ENCODE peak calls at places on chromosomes 16 and 17, in six cellular contexts. One of them, this sample, is unnamed.

GRCh38 chr17:29215717-29216116 is 30.9 kb upstream of the CRYBA1 start:
- DNase-seq in endothelial cell of umbilical vein: no peak
- DNase-seq in fibroblast of lung: peak
- DNase-seq in heart left ventricle: no peak
- DNase-seq in stomach: no peak
- DNase-seq in GM13977: no peak
- DNase-seq in this sample: no peak

GRCh38 chr17:7858487-7858832 is 657 bp downstream of the CYB5D1 start:
- DNase-seq in endothelial cell of umbilical vein: peak
- DNase-seq in fibroblast of lung: peak
- DNase-seq in heart left ventricle: peak
- DNase-seq in stomach: no peak
- DNase-seq in GM13977: no peak
- DNase-seq in this sample: no peak

GRCh38 chr17:29138184-29138955 is 41.8 kb downstream of the MYO18A start:
- DNase-seq in endothelial cell of umbilical vein: no peak
- DNase-seq in fibroblast of lung: no peak
- DNase-seq in heart left ventricle: no peak
- DNase-seq in stomach: no peak
- DNase-seq in GM13977: peak
- DNase-seq in this sample: no peak

GRCh38 chr17:80793421-80793820 is 198.2 kb upstream of the CHMP6 start:
- DNase-seq in endothelial cell of umbilical vein: no peak
- DNase-seq in fibroblast of lung: no peak
- DNase-seq in heart left ventricle: no peak
- DNase-seq in stomach: no peak
- DNase-seq in GM13977: no peak
- DNase-seq in this sample: no peak

GRCh38 chr16:51453296-51453695 is 302.2 kb upstream of the SALL1 start:
- DNase-seq in endothelial cell of umbilical vein: no peak
- DNase-seq in fibroblast of lung: no peak
- DNase-seq in heart left ventricle: no peak
- DNase-seq in stomach: no peak
- DNase-seq in GM13977: no peak
- DNase-seq in this sample: no peak

GRCh38 chr17:67431210-67432015 is 54.3 kb downstream of the PITPNC1 start:
- DNase-seq in endothelial cell of umbilical vein: peak
- DNase-seq in fibroblast of lung: peak
- DNase-seq in heart left ventricle: no peak
- DNase-seq in stomach: no peak
- DNase-seq in GM13977: peak
- DNase-seq in this sample: peak

GRCh38 chr17:82001657-82002056 is 21.0 kb downstream of the CENPX start:
- DNase-seq in endothelial cell of umbilical vein: no peak
- DNase-seq in fibroblast of lung: no peak
- DNase-seq in heart left ventricle: no peak
- DNase-seq in stomach: no peak
- DNase-seq in GM13977: no peak
- DNase-seq in this sample: no peak

GRCh38 chr16:80670170-80670865 is 129.5 kb downstream of the DYNLRB2 start:
- DNase-seq in endothelial cell of umbilical vein: no peak
- DNase-seq in fibroblast of lung: no peak
- DNase-seq in heart left ventricle: no peak
- DNase-seq in stomach: no peak
- DNase-seq in GM13977: no peak
- DNase-seq in this sample: no peak

GRCh38 chr16:64375386-64375980 is 746.4 kb downstream of the CDH11 start:
- DNase-seq in endothelial cell of umbilical vein: no peak
- DNase-seq in fibroblast of lung: no peak
- DNase-seq in heart left ventricle: no peak
- DNase-seq in stomach: no peak
- DNase-seq in GM13977: no peak
- DNase-seq in this sample: no peak

GRCh38 chr16:48212033-48212432 is 32.1 kb upstream of the LONP2 start:
- DNase-seq in endothelial cell of umbilical vein: no peak
- DNase-seq in fibroblast of lung: no peak
- DNase-seq in heart left ventricle: no peak
- DNase-seq in stomach: no peak
- DNase-seq in GM13977: no peak
- DNase-seq in this sample: no peak

GRCh38 chr16:63169100-63169499 is 1132.9 kb upstream of the CDH8 start:
- DNase-seq in endothelial cell of umbilical vein: no peak
- DNase-seq in fibroblast of lung: no peak
- DNase-seq in heart left ventricle: no peak
- DNase-seq in stomach: no peak
- DNase-seq in GM13977: no peak
- DNase-seq in this sample: no peak

GRCh38 chr16:78976212-78976611 is 624.3 kb downstream of the MAF start:
- DNase-seq in endothelial cell of umbilical vein: no peak
- DNase-seq in fibroblast of lung: no peak
- DNase-seq in heart left ventricle: no peak
- DNase-seq in stomach: no peak
- DNase-seq in GM13977: no peak
- DNase-seq in this sample: no peak

GRCh38 chr17:77681820-77682219 is 276.7 kb upstream of the TNRC6C start:
- DNase-seq in endothelial cell of umbilical vein: no peak
- DNase-seq in fibroblast of lung: peak
- DNase-seq in heart left ventricle: peak
- DNase-seq in stomach: peak
- DNase-seq in GM13977: no peak
- DNase-seq in this sample: peak

DNA sequence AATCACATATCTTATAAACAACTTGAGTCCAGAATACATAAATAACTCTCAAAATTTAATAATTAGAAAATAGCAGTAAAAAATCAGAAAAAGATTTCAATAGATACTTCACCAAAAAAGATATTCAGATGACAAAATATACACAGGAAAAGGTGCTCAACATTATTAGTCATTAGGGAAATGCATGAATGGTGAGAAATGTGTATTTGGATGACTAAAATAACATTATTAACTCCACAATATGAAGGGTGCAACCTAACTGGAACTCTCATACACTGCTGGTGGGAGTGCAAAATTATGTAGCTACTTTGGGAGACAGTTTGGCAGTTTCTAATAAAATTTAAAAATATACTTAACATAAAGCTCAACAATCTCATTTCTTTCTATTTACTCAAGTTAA is 262.3 kb upstream of the AXIN2 start:
- DNase-seq in endothelial cell of umbilical vein: peak
- DNase-seq in fibroblast of lung: no peak
- DNase-seq in heart left ventricle: no peak
- DNase-seq in stomach: no peak
- DNase-seq in GM13977: no peak
- DNase-seq in this sample: no peak
- TF ChIP-seq CTCF in endothelial cell of umbilical vein: no peak
- TF ChIP-seq CTCF in fibroblast of lung: no peak
- TF ChIP-seq CTCF in heart left ventricle: no peak
- TF ChIP-seq CTCF in stomach: no peak
- TF ChIP-seq CTCF in GM13977: no peak
- TF ChIP-seq CTCF in this sample: no peak

GRCh38 chr16:6360641-6361040 is 972.0 kb upstream of the RBFOX1 start:
- DNase-seq in endothelial cell of umbilical vein: no peak
- DNase-seq in fibroblast of lung: no peak
- DNase-seq in heart left ventricle: no peak
- DNase-seq in stomach: no peak
- DNase-seq in GM13977: no peak
- DNase-seq in this sample: no peak
- TF ChIP-seq CTCF in endothelial cell of umbilical vein: no peak
- TF ChIP-seq CTCF in fibroblast of lung: no peak
- TF ChIP-seq CTCF in heart left ventricle: peak
- TF ChIP-seq CTCF in stomach: no peak
- TF ChIP-seq CTCF in GM13977: no peak
- TF ChIP-seq CTCF in this sample: no peak

GRCh38 chr17:58007781-58008706 is 998 bp upstream of the SRSF1 start:
- DNase-seq in endothelial cell of umbilical vein: no peak
- DNase-seq in fibroblast of lung: no peak
- DNase-seq in heart left ventricle: peak
- DNase-seq in stomach: no peak
- DNase-seq in GM13977: no peak
- DNase-seq in this sample: no peak
- TF ChIP-seq CTCF in endothelial cell of umbilical vein: no peak
- TF ChIP-seq CTCF in fibroblast of lung: no peak
- TF ChIP-seq CTCF in heart left ventricle: no peak
- TF ChIP-seq CTCF in stomach: no peak
- TF ChIP-seq CTCF in GM13977: no peak
- TF ChIP-seq CTCF in this sample: no peak

DNA sequence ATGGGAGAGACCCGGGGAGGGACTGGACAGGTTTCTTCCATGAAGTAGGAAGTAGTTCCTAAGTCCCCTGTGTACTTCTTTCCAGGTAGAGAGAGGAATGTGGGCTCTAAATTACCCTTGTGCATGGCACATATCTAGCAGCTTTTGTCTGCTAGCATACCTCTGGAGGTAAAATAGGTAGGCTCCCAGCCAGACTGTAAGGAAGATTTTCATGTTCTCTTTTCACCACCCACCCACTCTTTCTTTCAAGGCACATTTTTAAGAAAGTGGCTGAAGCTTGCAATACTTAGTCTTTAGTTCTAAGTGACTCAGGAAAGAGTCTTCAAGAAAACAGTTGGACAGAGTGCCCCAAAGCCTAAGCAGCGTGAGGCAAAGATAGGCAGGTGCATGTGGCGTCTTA is 9.2 kb downstream of the MINK1 start:
- DNase-seq in endothelial cell of umbilical vein: no peak
- DNase-seq in fibroblast of lung: no peak
- DNase-seq in heart left ventricle: no peak
- DNase-seq in stomach: no peak
- DNase-seq in GM13977: no peak
- DNase-seq in this sample: no peak
- TF ChIP-seq CTCF in endothelial cell of umbilical vein: no peak
- TF ChIP-seq CTCF in fibroblast of lung: no peak
- TF ChIP-seq CTCF in heart left ventricle: no peak
- TF ChIP-seq CTCF in stomach: no peak
- TF ChIP-seq CTCF in GM13977: no peak
- TF ChIP-seq CTCF in this sample: no peak

GRCh38 chr16:71441348-71441781 is 489 bp downstream of the TLE7 start:
- DNase-seq in endothelial cell of umbilical vein: no peak
- DNase-seq in fibroblast of lung: no peak
- DNase-seq in heart left ventricle: no peak
- DNase-seq in stomach: no peak
- DNase-seq in GM13977: peak
- DNase-seq in this sample: no peak
- TF ChIP-seq CTCF in endothelial cell of umbilical vein: peak
- TF ChIP-seq CTCF in fibroblast of lung: no peak
- TF ChIP-seq CTCF in heart left ventricle: no peak
- TF ChIP-seq CTCF in stomach: no peak
- TF ChIP-seq CTCF in GM13977: peak
- TF ChIP-seq CTCF in this sample: peak

DNA sequence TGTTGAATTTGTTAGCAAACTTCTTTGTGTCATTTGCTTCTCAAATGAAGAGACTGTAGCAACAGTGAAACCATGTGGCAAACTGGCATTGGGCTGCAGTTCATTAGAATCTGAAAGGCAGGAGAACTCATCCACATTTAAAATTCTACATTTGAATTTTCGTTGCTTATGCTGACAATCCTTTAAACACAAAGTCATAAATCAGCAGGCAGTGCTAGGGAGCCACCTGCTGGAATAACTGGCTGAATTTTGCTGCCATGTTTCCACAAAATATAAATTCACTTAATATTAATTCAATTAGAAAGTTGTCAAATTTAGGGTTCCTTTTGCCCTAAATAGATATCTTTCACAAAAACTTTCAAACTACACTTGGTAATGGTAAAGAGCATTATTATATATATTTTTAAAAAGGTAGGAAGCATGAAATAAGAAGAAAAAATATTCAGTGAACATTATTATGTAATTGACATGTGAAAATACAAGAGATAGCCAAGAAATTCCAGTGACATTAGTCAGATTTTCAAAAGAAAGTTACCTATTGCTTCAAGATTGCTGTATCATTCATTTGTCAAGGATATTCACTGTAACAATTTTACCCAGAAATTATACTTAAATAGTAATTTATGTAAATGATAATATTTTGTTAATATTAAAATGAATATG is 350.1 kb downstream of the KIF2B start:
- DNase-seq in endothelial cell of umbilical vein: no peak
- DNase-seq in fibroblast of lung: peak
- DNase-seq in heart left ventricle: no peak
- DNase-seq in stomach: no peak
- DNase-seq in GM13977: no peak
- DNase-seq in this sample: no peak
- TF ChIP-seq CTCF in endothelial cell of umbilical vein: no peak
- TF ChIP-seq CTCF in fibroblast of lung: peak
- TF ChIP-seq CTCF in heart left ventricle: peak
- TF ChIP-seq CTCF in stomach: peak
- TF ChIP-seq CTCF in GM13977: peak
- TF ChIP-seq CTCF in this sample: no peak

This sample was measured in HFF-Myc.